ENCODE peak calls at places on chromosome 14, in six cellular contexts. M is fibroblast of lung; P is activated CD8-positive, alpha-beta memory T cell treated with anti-CD3 and anti-CD28 coated beads for 4 hours; Q is Right ventricle myocardium superior; K is RPMI7951; N is AG04450. H is an unnamed sample.

GRCh38 chr14:20494935-20495766 is 10.2 kb upstream of the RNASE10 start:
- DNase-seq in K (peak), M (peak), P (no peak), N (no peak), Q (no peak), H (no peak)

GRCh38 chr14:55864890-55865655 is 253.1 kb upstream of the PELI2 start:
- DNase-seq in K (no peak), N (no peak), Q (no peak), M (no peak), P (no peak), H (no peak)

GRCh38 chr14:79587194-79587593 is 624.1 kb downstream of the DIO2 start:
- DNase-seq in M (peak), P (no peak), N (no peak), K (peak), Q (no peak), H (peak)

GRCh38 chr14:98947911-98948595 is 323.9 kb downstream of the BCL11B start:
- DNase-seq in M (no peak), Q (no peak), N (no peak), P (no peak), K (no peak), H (no peak)

GRCh38 chr14:69481815-69482568 is 2.5 kb upstream of the PLEKHD1 start:
- DNase-seq in Q (peak), M (no peak), P (no peak), N (no peak), K (no peak), H (no peak)

GRCh38 chr14:102318781-102319276 is 717 bp upstream of the ZNF839 start:
- DNase-seq in K (no peak), N (no peak), M (no peak), P (no peak), Q (no peak), H (no peak)

GRCh38 chr14:103402700-103403099 is 17.5 kb downstream of the MARK3 start:
- DNase-seq in M (peak), P (no peak), N (no peak), K (no peak), Q (no peak), H (no peak)

GRCh38 chr14:37819155-37820015 is 224.0 kb downstream of the TTC6 start:
- DNase-seq in M (peak), Q (no peak), P (no peak), K (peak), N (no peak), H (peak)

GRCh38 chr14:89136587-89136986 is 280.4 kb downstream of the FOXN3 start:
- DNase-seq in K (no peak), N (no peak), M (no peak), Q (no peak), P (no peak), H (no peak)

GRCh38 chr14:101102875-101103274 is 199.4 kb upstream of the RTL1 start:
- DNase-seq in K (peak), Q (peak), P (no peak), M (no peak), N (no peak), H (no peak)

GRCh38 chr14:73269729-73270651 is 32.7 kb downstream of the PAPLN start:
- DNase-seq in P (no peak), N (no peak), Q (peak), M (peak), K (no peak), H (no peak)

GRCh38 chr14:85234626-85235025 is 295.3 kb upstream of the FLRT2 start:
- DNase-seq in P (no peak), K (no peak), M (no peak), N (no peak), Q (no peak), H (no peak)

GRCh38 chr14:72800848-72801370 is 93.0 kb downstream of the DPF3 start:
- DNase-seq in Q (no peak), P (no peak), K (no peak), N (no peak), M (no peak), H (no peak)

GRCh38 chr14:64682173-64682710 is 22.0 kb upstream of the PLEKHG3 start:
- DNase-seq in N (no peak), M (peak), K (peak), Q (peak), P (no peak), H (no peak)

GRCh38 chr14:97491697-97492096 is 694.5 kb downstream of the VRK1 start:
- DNase-seq in N (no peak), M (no peak), K (peak), Q (no peak), P (no peak), H (no peak)

GRCh38 chr14:105315211-105315721 is 718 bp downstream of the PACS2 start:
- DNase-seq in M (no peak), N (no peak), K (no peak), P (no peak), Q (peak), H (no peak)

GRCh38 chr14:76133103-76133502 is 18.6 kb upstream of the GPATCH2L start:
- DNase-seq in Q (no peak), N (no peak), P (no peak), M (peak), K (peak), H (peak)

GRCh38 chr14:66066991-66067788 is 419.0 kb upstream of the CCDC196 start:
- DNase-seq in P (no peak), K (no peak), M (no peak), Q (no peak), N (no peak), H (no peak)

GRCh38 chr14:81352413-81352812 is 47.7 kb downstream of the STON2 start:
- DNase-seq in K (no peak), M (no peak), N (no peak), Q (no peak), P (no peak), H (no peak)

GRCh38 chr14:37595809-37596595 is 573 bp downstream of the TTC6 start:
- DNase-seq in N (no peak), Q (no peak), P (peak), K (peak), M (no peak), H (no peak)

GRCh38 chr14:62077676-62078261 is 315.5 kb downstream of the SNAPC1 start:
- DNase-seq in N (no peak), P (no peak), M (no peak), Q (no peak), K (no peak), H (no peak)

GRCh38 chr14:100117647-100118376 is 41.6 kb downstream of the DEGS2 start:
- DNase-seq in M (no peak), P (no peak), Q (no peak), K (no peak), N (no peak), H (no peak)

GRCh38 chr14:55313480-55313879 is 42.3 kb downstream of the FBXO34 start:
- DNase-seq in N (no peak), Q (no peak), P (no peak), K (no peak), M (no peak), H (no peak)

GRCh38 chr14:70856851-70857498 is 47.7 kb upstream of the MAP3K9 start:
- DNase-seq in M (peak), K (peak), P (no peak), Q (no peak), N (peak), H (peak)

GRCh38 chr14:66944872-66945271 is 244.4 kb upstream of the GARIN2 start:
- DNase-seq in M (peak), Q (no peak), P (no peak), K (peak), N (no peak), H (peak)

GRCh38 chr14:28830115-28830534 is 63.5 kb downstream of the FOXG1 start:
- DNase-seq in M (no peak), P (no peak), K (no peak), N (no peak), Q (no peak), H (no peak)

GRCh38 chr14:97978336-97978735 is 1181.2 kb downstream of the VRK1 start:
- DNase-seq in N (no peak), M (peak), Q (peak), K (peak), P (peak), H (peak)

GRCh38 chr14:38870437-38870836 is 232.6 kb downstream of the SEC23A start:
- DNase-seq in P (no peak), Q (no peak), N (no peak), M (no peak), K (no peak), H (no peak)